ENCODE peak calls at places on chromosome 18, in seven cellular contexts. B is fibroblast of lung, T is GM23248, K is MM.1S, A is astrocyte, S is GM23338, E is PC-9. C is an unnamed sample.

GRCh38 chr18:58176915-58177717 is 133.1 kb downstream of the NEDD4L start:
- DNase-seq in B (peak; percentile 93), T (peak; percentile 91), K (no peak), A (peak; percentile 91), S (no peak), E (peak; percentile 94), C (no peak)

GRCh38 chr18:30121397-30121796 is 921.1 kb downstream of the DSC3 start:
- DNase-seq in B (no peak), T (no peak), K (no peak), A (no peak), S (no peak), E (no peak), C (no peak)

GRCh38 chr18:48293954-48294893 is 115.0 kb downstream of the ZBTB7C start:
- DNase-seq in B (peak; percentile 8), T (peak; percentile 29), K (no peak), A (no peak), S (no peak), E (peak; percentile 39), C (no peak)

GRCh38 chr18:45441110-45441842 is 174.0 kb upstream of the SLC14A2 start:
- DNase-seq in B (peak; percentile 8), T (peak; percentile 62), K (no peak), A (no peak), S (peak; percentile 24), E (no peak), C (no peak)

GRCh38 chr18:72866901-72867701 is 686 bp downstream of the NETO1 start:
- DNase-seq in B (peak; percentile 36), T (no peak), K (no peak), A (no peak), S (peak; percentile 60), E (no peak), C (no peak)

GRCh38 chr18:2304378-2305175 is 266.7 kb downstream of the METTL4 start:
- DNase-seq in B (peak; percentile 39), T (peak; percentile 6), K (no peak), A (peak; percentile 20), S (no peak), E (peak; percentile 95), C (no peak)

GRCh38 chr18:49178736-49179135 is 228.0 kb upstream of the SMAD7 start:
- DNase-seq in B (no peak), T (peak; percentile 58), K (no peak), A (no peak), S (peak; percentile 25), E (no peak), C (no peak)

GRCh38 chr18:46071894-46072867 is at the start of gene PSTPIP2:
- DNase-seq in B (peak; percentile 68), T (peak; percentile 88), K (no peak), A (peak; percentile 46), S (peak; percentile 72), E (no peak), C (no peak)

GRCh38 chr18:48791636-48792105 is 159.1 kb downstream of the SMAD7 start:
- DNase-seq in B (no peak), T (peak; percentile 47), K (no peak), A (no peak), S (no peak), E (no peak), C (no peak)

GRCh38 chr18:30280861-30281470 is 761.6 kb downstream of the DSC3 start:
- DNase-seq in B (peak; percentile 41), T (peak; percentile 74), K (peak; percentile 46), A (peak; percentile 21), S (peak; percentile 84), E (no peak), C (peak; percentile 32)

GRCh38 chr18:79461627-79462026 is 65.9 kb downstream of the NFATC1 start:
- DNase-seq in B (no peak), T (no peak), K (no peak), A (no peak), S (no peak), E (no peak), C (no peak)

GRCh38 chr18:4813708-4814107 is 358.6 kb upstream of the DLGAP1 start:
- DNase-seq in B (no peak), T (no peak), K (no peak), A (no peak), S (no peak), E (no peak), C (no peak)
- TF ChIP-seq EZH2 in B (no peak), T (no peak), K (no peak), A (no peak), S (no peak), E (no peak), C (no peak)

GRCh38 chr18:812673-813404 is 797 bp upstream of the YES1 start:
- DNase-seq in B (peak; percentile 88), T (peak; percentile 95), K (peak; percentile 34), A (peak; percentile 81), S (peak; percentile 84), E (peak; percentile 67), C (peak; percentile 53)

GRCh38 chr18:813405-814071 is 1.5 kb upstream of the YES1 start:
- DNase-seq in B (no peak), T (no peak), K (no peak), A (no peak), S (no peak), E (no peak), C (no peak)

GRCh38 chr18:809985-810642 is 1.9 kb downstream of the YES1 start:
- DNase-seq in B (peak; percentile 11), T (no peak), K (peak; percentile 80), A (no peak), S (no peak), E (no peak), C (no peak)

GRCh38 chr18:812123-812672 is at the start of gene YES1:
- DNase-seq in B (peak; percentile 74), T (peak; percentile 86), K (peak; percentile 75), A (peak; percentile 36), S (peak; percentile 84), E (peak; percentile 57), C (no peak)

DNA sequence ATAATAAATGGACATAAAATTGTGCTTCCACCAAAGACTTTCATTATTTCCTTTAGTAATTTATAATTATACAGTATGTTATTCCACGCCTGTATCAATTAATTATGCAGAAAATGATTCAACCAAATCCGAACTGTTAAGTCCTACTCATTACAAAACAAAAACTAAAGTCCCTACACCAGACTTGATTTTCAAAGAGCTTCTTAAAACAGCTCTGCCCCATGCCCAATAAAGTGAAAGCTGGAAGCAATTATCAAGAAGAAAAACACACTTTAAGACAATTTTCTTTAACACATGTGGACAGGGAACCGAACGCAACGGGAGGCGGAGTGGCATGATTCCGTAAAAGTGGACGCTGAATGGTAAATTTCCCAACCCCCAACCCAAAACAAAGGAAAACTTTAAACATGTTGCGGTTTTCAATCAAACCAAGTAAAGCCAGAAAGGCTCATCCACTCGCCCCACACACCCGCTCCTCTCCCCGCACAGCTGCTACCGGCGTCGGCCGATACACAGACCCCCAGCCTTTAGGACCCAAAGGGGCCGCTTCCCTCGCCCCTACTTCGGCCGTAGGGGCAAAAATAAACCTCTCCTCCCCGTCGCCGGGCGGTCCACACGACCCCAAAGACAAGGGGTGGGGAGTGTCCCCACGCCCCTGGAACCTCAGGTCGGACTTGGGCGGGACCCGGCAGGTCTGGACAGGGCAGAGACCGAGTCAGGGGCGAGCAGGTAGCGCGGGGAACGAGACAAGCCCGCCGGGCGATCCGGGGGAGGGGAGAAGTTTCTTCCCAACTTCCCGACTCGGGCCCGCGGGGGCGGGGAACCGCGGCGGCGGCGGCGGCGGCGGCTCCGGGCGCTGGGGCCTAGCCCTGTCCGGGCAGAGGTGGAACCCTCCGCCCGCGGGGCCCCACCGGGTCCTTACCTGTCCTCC is 585 bp downstream of the YES1 start:
- DNase-seq in B (peak; percentile 19), T (peak; percentile 70), K (no peak), A (no peak), S (peak; percentile 64), E (no peak), C (no peak)
- TF ChIP-seq EZH2 in B (no peak), T (no peak), K (no peak), A (no peak), S (no peak), E (no peak), C (no peak)

DNA sequence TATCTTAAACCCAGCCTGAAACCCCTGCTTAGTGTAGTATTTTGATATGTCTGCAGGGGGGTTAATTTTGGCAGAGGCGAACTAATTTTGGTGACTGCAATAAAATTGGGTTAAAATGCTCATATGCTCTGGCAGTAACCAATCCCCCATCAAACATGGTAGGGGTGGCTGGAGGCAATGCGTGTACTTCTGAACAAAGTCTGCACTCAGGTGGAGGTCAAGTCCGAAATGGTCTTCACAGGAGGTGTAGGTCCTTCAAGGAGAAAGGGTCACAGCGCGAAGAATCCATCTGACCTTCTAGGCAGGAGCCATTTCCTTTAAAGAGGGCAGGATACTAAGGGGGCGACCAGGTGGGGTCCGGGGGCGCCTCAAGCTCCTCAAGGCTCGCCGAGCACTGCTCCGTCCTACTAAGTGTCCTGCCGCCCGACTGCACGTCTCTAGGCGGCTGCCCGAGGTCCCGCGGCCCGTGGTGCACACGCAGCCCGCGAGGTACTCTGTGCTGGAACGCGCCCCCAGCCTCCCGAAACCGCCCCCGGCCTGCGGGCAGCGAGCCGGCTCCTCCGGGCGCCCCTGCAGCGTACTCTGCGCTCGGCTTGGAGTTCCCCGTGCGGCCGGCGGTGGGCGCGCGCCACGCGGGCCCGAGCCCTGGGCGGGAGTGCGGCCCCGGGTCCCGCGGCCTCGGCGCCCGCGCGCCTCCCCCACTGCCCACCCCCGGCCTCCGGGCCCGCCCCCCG is 1.7 kb upstream of the LDLRAD4 start:
- DNase-seq in B (peak; percentile 31), T (peak; percentile 24), K (peak; percentile 33), A (no peak), S (peak; percentile 61), E (no peak), C (no peak)
- TF ChIP-seq EZH2 in B (peak; percentile 96), T (peak; percentile 90), K (no peak), A (no peak), S (peak; percentile 43), E (no peak), C (no peak)

GRCh38 chr18:7770903-7771302 is 203.8 kb downstream of the PTPRM start:
- DNase-seq in B (no peak), T (no peak), K (no peak), A (no peak), S (no peak), E (no peak), C (no peak)
- TF ChIP-seq EZH2 in B (no peak), T (no peak), K (no peak), A (no peak), S (no peak), E (no peak), C (no peak)

GRCh38 chr18:69401475-69402218 is 959 bp downstream of the DOK6 start:
- DNase-seq in B (peak; percentile 30), T (peak; percentile 58), K (no peak), A (peak; percentile 20), S (peak; percentile 31), E (no peak), C (no peak)
- TF ChIP-seq EZH2 in B (no peak), T (no peak), K (no peak), A (peak; percentile 16), S (peak; percentile 73), E (no peak), C (no peak)